ENCODE peak calls at places on chromosome 16, in seven cellular contexts. W is HCT116, D is endothelial cell of umbilical vein, I is SK-N-SH, P is GM23338, K is H1, O is GM12878. X is an unnamed sample.

GRCh38 chr16:88785106-88785924 is at the start of gene PIEZO1:
- DNase-seq in W (no peak), D (peak), I (peak), P (peak), K (no peak), O (no peak), X (peak)

GRCh38 chr16:66228791-66229190 is 137.7 kb upstream of the CDH5 start:
- DNase-seq in W (no peak), D (no peak), I (no peak), P (no peak), K (no peak), O (no peak), X (no peak)

GRCh38 chr16:49528035-49528434 is 154.4 kb downstream of the C16orf78 start:
- DNase-seq in W (no peak), D (peak), I (peak), P (no peak), K (no peak), O (no peak), X (no peak)

GRCh38 chr16:4500283-4500682 is 24.1 kb downstream of the HMOX2 start:
- DNase-seq in W (peak), D (peak), I (no peak), P (no peak), K (no peak), O (no peak), X (no peak)

GRCh38 chr16:50747206-50747956 is 5.5 kb downstream of the CYLD start:
- DNase-seq in W (peak), D (peak), I (peak), P (peak), K (no peak), O (peak), X (no peak)

GRCh38 chr16:964696-965395 is 5.9 kb downstream of the LMF1 start:
- DNase-seq in W (no peak), D (no peak), I (no peak), P (no peak), K (no peak), O (no peak), X (no peak)

GRCh38 chr16:56614549-56614991 is 6.2 kb downstream of the MT2A start:
- DNase-seq in W (no peak), D (peak), I (no peak), P (no peak), K (no peak), O (no peak), X (no peak)

GRCh38 chr16:569445-570254 is at the start of gene PIGQ:
- DNase-seq in W (no peak), D (peak), I (peak), P (peak), K (no peak), O (no peak), X (peak)

GRCh38 chr16:53159781-53160436 is 105.1 kb downstream of the CHD9 start:
- DNase-seq in W (peak), D (peak), I (peak), P (peak), K (no peak), O (peak), X (peak)

GRCh38 chr16:69329369-69330285 is 761 bp downstream of the PDF start:
- DNase-seq in W (no peak), D (peak), I (peak), P (peak), K (no peak), O (no peak), X (peak)

DNA sequence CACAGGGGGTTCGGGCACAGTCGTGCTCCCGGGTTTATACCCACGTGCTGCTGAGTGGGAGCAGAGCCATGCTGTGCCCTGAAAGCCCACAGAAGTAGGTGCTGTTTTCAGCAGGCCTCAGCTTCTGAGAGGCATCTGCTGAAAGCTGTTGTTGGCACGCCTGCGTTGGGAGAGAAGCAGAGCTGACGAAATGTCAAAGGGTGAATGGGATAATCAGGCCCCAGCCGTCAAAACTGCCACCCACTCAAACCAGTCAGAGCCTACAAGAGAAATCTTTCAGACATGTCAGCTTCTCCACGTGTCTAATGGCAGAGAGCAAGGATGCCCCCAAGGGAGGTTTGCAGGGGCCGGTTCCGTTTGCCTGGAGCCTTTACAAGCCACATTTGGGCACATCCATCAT is 568.2 kb upstream of the EEF2KMT start:
- DNase-seq in W (no peak), D (no peak), I (no peak), P (no peak), K (no peak), O (no peak), X (no peak)
- H3K4me3 ChIP-seq in W (no peak), D (no peak), I (no peak), P (no peak), K (no peak), O (no peak), X (no peak)

DNA sequence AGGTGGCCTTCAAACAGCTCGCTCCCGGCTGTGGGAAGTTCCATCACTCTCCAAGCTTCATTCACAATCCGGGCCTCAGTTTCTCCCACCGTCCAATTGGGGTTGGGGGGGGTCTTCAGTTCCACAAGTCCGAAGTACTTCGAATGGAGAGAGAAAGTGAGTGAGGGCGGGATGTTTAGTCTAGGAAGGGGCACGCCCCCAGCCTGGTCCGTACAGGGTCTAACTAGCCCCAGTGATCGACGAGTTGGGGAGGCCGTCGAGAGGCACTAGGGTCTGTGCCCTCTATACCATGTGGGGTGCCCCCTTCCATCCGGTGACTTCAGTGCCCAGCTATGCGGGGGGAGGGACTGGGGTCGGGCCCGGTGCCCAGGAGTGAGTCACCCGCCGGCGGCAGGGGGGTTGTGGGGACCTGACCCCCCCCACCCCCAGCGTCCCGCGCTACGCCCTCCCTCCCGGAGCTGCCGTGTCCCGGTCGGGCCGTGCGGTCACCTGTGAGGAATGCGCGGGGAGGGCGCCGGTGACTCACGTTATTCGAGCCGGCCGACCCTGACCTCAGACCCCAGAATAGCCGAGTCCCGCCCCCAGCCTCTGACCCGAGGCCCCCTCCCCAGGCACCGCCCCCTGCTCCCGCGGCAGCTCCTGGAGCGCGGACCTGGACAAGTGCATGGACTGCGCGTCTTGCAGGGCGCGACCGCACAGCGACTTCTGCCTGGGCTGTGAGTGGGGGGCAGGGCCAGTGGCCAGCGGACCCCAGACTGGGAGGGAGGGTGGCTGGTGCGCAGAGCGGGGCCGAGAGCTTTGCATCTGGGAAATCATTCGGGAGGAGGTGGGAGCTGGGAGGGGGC is 658 bp downstream of the TNFRSF12A start:
- DNase-seq in W (peak), D (peak), I (peak), P (peak), K (peak), O (no peak), X (peak)
- TF ChIP-seq POLR2AphosphoS5 in W (peak), D (peak), I (peak), P (peak), K (no peak), O (no peak), X (peak)

DNA sequence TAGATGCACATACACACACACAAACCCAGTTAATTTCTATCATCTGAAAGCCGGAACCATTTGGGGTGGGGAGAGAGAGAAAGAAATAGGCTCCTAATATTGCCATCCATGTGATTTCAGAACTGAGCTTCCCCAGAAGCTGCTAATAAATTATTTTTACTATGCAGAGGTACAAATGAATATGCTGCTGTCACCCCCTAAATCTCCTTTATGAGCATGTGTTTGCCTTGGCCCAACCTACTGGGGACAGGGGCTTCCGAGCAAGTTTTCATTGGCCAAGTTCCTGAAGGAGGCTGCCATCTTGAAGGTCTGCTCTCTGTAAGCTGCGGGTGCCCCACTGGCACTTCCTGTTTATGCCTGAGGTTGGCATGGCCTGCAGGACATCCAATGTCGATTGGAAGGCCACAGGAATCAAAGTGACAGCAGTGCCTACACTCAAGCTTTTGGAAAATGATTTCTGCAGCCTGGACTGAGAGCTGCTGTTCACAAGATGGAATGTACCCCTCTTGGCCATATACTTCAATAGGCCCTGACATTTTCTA is 194.7 kb downstream of the XYLT1 start:
- DNase-seq in W (no peak), D (no peak), I (no peak), P (no peak), K (no peak), O (no peak), X (no peak)
- H3K4me2 ChIP-seq in W (peak), D (no peak), I (no peak), P (no peak), K (no peak), O (no peak), X (no peak)

DNA sequence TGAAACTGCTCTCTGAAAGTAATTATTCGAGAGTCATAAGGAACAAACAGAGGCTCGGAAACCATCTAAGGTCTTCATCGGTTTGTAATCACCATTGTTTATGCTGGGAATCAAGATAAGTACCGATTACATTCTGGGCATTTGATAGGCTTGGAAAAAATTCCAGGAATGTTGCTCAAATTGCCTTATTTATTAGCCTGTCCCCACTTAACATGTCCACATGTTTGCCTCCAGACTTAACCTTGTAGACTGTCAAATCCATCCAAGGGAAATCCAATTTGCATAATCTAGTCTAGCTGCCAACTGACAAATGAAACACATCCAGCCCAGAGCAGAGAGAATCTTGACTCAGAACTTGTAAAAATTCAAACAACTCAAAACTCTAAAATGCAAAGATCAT is 51.3 kb upstream of the TMC5 start:
- DNase-seq in W (no peak), D (no peak), I (no peak), P (no peak), K (no peak), O (no peak), X (no peak)
- H3K4me3 ChIP-seq in W (no peak), D (no peak), I (no peak), P (no peak), K (no peak), O (no peak), X (no peak)

DNA sequence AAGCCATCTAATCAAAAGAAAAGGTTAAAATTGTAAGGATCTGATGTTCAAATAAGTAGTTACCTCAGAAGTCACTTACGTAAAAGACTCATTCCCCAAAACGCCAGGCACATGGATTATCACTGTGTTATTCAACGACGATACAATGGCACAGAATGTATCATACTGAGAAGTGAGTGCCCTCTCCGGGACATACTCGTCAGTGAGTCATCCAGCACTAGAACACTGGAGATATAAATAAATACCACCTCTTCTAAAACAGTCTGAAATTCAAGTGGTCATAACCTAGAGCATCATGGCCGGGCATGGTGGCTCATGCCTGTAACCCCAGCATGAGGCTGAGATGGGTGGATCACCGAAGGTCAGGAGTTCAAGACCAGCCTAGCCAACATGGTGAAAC is 24.9 kb downstream of the USP31 start:
- DNase-seq in W (no peak), D (peak), I (no peak), P (no peak), K (no peak), O (no peak), X (no peak)
- TF ChIP-seq POLR2AphosphoS5 in W (no peak), D (peak), I (no peak), P (no peak), K (no peak), O (no peak), X (no peak)